ENCODE peak calls at places on chromosomes 7 and 10, in eight cellular contexts. L is colonic mucosa; V is iris pigment epithelial cell; E is EL; A is GM03348; O is T-helper 2 cell; N is A549; H is activated T-cell treated with anti-CD3 and anti-CD28 coated beads, Interleukin-2, amount 50 U/mL, for 4 hours. J is an unnamed sample.

GRCh38 chr7:152647-153046 is 39.7 kb upstream of the FAM20C start:
- DNase-seq in L (no peak), V (no peak), E (no peak), A (no peak), O (no peak), N (no peak), H (no peak), J (no peak)

GRCh38 chr10:60733826-60734225 is 44.5 kb upstream of the CDK1 start:
- DNase-seq in L (no peak), V (no peak), E (no peak), A (peak), O (no peak), N (no peak), H (no peak), J (no peak)

GRCh38 chr10:116469437-116469836 is 41.8 kb downstream of the PNLIPRP3 start:
- DNase-seq in L (no peak), V (peak), E (peak), A (no peak), O (no peak), N (no peak), H (no peak), J (no peak)

GRCh38 chr7:87100326-87100725 is 40.9 kb upstream of the ELAPOR2 start:
- DNase-seq in L (no peak), V (no peak), E (no peak), A (no peak), O (no peak), N (no peak), H (no peak), J (no peak)

GRCh38 chr7:50142421-50143113 is 49.5 kb upstream of the ZPBP start:
- DNase-seq in L (no peak), V (peak), E (peak), A (peak), O (no peak), N (no peak), H (no peak), J (peak)

GRCh38 chr10:45505336-45505735 is 131.3 kb downstream of the ALOX5 start:
- DNase-seq in L (no peak), V (no peak), E (no peak), A (no peak), O (no peak), N (no peak), H (no peak), J (no peak)

GRCh38 chr7:120334475-120334874 is 61.5 kb downstream of the KCND2 start:
- DNase-seq in L (no peak), V (no peak), E (no peak), A (no peak), O (no peak), N (no peak), H (no peak), J (no peak)

GRCh38 chr10:11302181-11302580 is 284.5 kb downstream of the CELF2 start:
- DNase-seq in L (no peak), V (no peak), E (no peak), A (no peak), O (no peak), N (no peak), H (no peak), J (no peak)

GRCh38 chr10:78779339-78779955 is 289.3 kb upstream of the ZMIZ1 start:
- DNase-seq in L (no peak), V (no peak), E (peak), A (no peak), O (no peak), N (no peak), H (no peak), J (no peak)

GRCh38 chr10:76553700-76554470 is 1083.7 kb downstream of the KCNMA1 start:
- DNase-seq in L (no peak), V (no peak), E (no peak), A (no peak), O (no peak), N (no peak), H (no peak), J (peak)

GRCh38 chr7:137904826-137905225 is 58.1 kb upstream of the DGKI start:
- DNase-seq in L (no peak), V (no peak), E (no peak), A (no peak), O (no peak), N (no peak), H (no peak), J (peak)

GRCh38 chr7:87575521-87575920 is 25.2 kb downstream of the ABCB1 start:
- DNase-seq in L (no peak), V (peak), E (peak), A (no peak), O (no peak), N (no peak), H (no peak), J (no peak)

GRCh38 chr7:2945171-2945570 is 98.5 kb downstream of the CARD11 start:
- DNase-seq in L (no peak), V (no peak), E (no peak), A (no peak), O (no peak), N (no peak), H (no peak), J (no peak)

GRCh38 chr10:72688208-72688651 is 3.7 kb upstream of the MCU start:
- DNase-seq in L (peak), V (peak), E (peak), A (peak), O (no peak), N (peak), H (no peak), J (peak)

GRCh38 chr10:99451499-99451788 is 21.0 kb upstream of the GOT1 start:
- DNase-seq in L (no peak), V (no peak), E (no peak), A (no peak), O (no peak), N (no peak), H (no peak), J (no peak)

GRCh38 chr10:71600856-71601255 is 118.7 kb downstream of the C10orf105 start:
- DNase-seq in L (no peak), V (peak), E (peak), A (peak), O (no peak), N (no peak), H (no peak), J (no peak)

GRCh38 chr10:132395704-132396494 is 1.1 kb upstream of the PWWP2B start:
- DNase-seq in L (peak), V (no peak), E (no peak), A (peak), O (no peak), N (no peak), H (peak), J (peak)

GRCh38 chr7:112566392-112567324 is 85.9 kb downstream of the LSMEM1 start:
- DNase-seq in L (peak), V (no peak), E (no peak), A (no peak), O (no peak), N (no peak), H (no peak), J (no peak)

GRCh38 chr7:142355328-142355727 is 97.5 kb upstream of the PRSS58 start:
- DNase-seq in L (no peak), V (peak), E (peak), A (peak), O (no peak), N (no peak), H (no peak), J (no peak)

GRCh38 chr10:3293536-3294431 is 121.2 kb upstream of the PITRM1 start:
- DNase-seq in L (no peak), V (peak), E (no peak), A (peak), O (no peak), N (no peak), H (no peak), J (no peak)

GRCh38 chr10:96670786-96671185 is 49.5 kb downstream of the PIK3AP1 start:
- DNase-seq in L (no peak), V (no peak), E (no peak), A (no peak), O (no peak), N (no peak), H (no peak), J (no peak)

GRCh38 chr7:8817448-8818036 is 384.1 kb downstream of the NXPH1 start:
- DNase-seq in L (no peak), V (no peak), E (no peak), A (no peak), O (no peak), N (no peak), H (no peak), J (no peak)

GRCh38 chr7:42274052-42274451 is 37.0 kb upstream of the GLI3 start:
- DNase-seq in L (no peak), V (peak), E (peak), A (no peak), O (no peak), N (no peak), H (no peak), J (no peak)

GRCh38 chr10:130711072-130711471 is 574.9 kb downstream of the GLRX3 start:
- DNase-seq in L (no peak), V (no peak), E (no peak), A (no peak), O (no peak), N (no peak), H (no peak), J (no peak)

GRCh38 chr10:35194906-35195305 is 68.3 kb downstream of the CREM start:
- DNase-seq in L (no peak), V (peak), E (peak), A (no peak), O (no peak), N (peak), H (peak), J (no peak)

GRCh38 chr10:20247858-20248257 is 431.6 kb downstream of the PLXDC2 start:
- DNase-seq in L (no peak), V (no peak), E (no peak), A (no peak), O (no peak), N (no peak), H (no peak), J (no peak)

GRCh38 chr10:16843252-16843870 is 26.1 kb upstream of the RSU1 start:
- DNase-seq in L (no peak), V (peak), E (peak), A (peak), O (no peak), N (peak), H (no peak), J (peak)

GRCh38 chr7:5758286-5758685 is 23.2 kb downstream of the RNF216 start:
- DNase-seq in L (no peak), V (no peak), E (no peak), A (no peak), O (no peak), N (no peak), H (no peak), J (no peak)

GRCh38 chr7:158024881-158025280 is 562.7 kb downstream of the PTPRN2 start:
- DNase-seq in L (no peak), V (no peak), E (no peak), A (no peak), O (no peak), N (no peak), H (no peak), J (no peak)

GRCh38 chr10:124717358-124717757 is 26.8 kb downstream of the FAM53B start:
- DNase-seq in L (no peak), V (no peak), E (no peak), A (no peak), O (no peak), N (no peak), H (no peak), J (no peak)

GRCh38 chr10:31134303-31134928 is 102.8 kb upstream of the ZNF438 start:
- DNase-seq in L (no peak), V (peak), E (peak), A (peak), O (no peak), N (no peak), H (peak), J (peak)

GRCh38 chr10:49504528-49504927 is 34.4 kb downstream of the ERCC6 start:
- DNase-seq in L (no peak), V (no peak), E (no peak), A (no peak), O (no peak), N (no peak), H (no peak), J (no peak)

J was measured in cardiac muscle cell.